ENCODE peak calls at places on chromosome 1, in six cellular contexts. N is fibroblast of lung; Q is breast epithelium; S is heart left ventricle; G is WTC11; C is CD4-positive, alpha-beta T cell. A is an unnamed sample.

GRCh38 chr1:243475966-243476365 is 220.1 kb downstream of the SDCCAG8 start:
- DNase-seq in C (no peak), S (no peak), Q (no peak), N (peak; percentile 78), G (peak; percentile 75), A (no peak)

GRCh38 chr1:28663871-28664470 is 4.6 kb upstream of the GMEB1 start:
- DNase-seq in N (no peak), Q (no peak), C (no peak), S (no peak), G (no peak), A (no peak)

GRCh38 chr1:151145158-151146071 is 1.0 kb downstream of the SEMA6C start:
- DNase-seq in S (peak; percentile 55), G (peak; percentile 48), C (no peak), Q (no peak), N (peak; percentile 4), A (peak; percentile 37)

GRCh38 chr1:3222042-3222692 is 153.2 kb downstream of the PRDM16 start:
- DNase-seq in S (no peak), N (no peak), G (peak; percentile 25), C (no peak), Q (no peak), A (no peak)

GRCh38 chr1:149846600-149847466 is 52.5 kb upstream of the BOLA1 start:
- DNase-seq in Q (no peak), G (no peak), S (no peak), N (no peak), C (no peak), A (no peak)

GRCh38 chr1:228087771-228088251 is 5.3 kb downstream of the ARF1 start:
- DNase-seq in G (no peak), S (no peak), C (no peak), Q (peak; percentile 42), N (peak; percentile 81), A (no peak)

GRCh38 chr1:101309334-101310221 is 72.8 kb downstream of the S1PR1 start:
- DNase-seq in G (peak; percentile 51), N (peak; percentile 46), S (peak; percentile 51), C (peak; percentile 74), Q (peak; percentile 54), A (peak; percentile 57)

GRCh38 chr1:222521299-222522104 is 26.4 kb downstream of the HHIPL2 start:
- DNase-seq in N (peak; percentile 53), S (no peak), G (no peak), Q (no peak), C (no peak), A (no peak)

GRCh38 chr1:234970731-234971476 is 157.7 kb downstream of the TOMM20 start:
- DNase-seq in S (peak; percentile 84), Q (peak; percentile 64), G (peak; percentile 76), C (no peak), N (peak; percentile 100), A (no peak)

GRCh38 chr1:40873863-40874472 is 11.8 kb upstream of the CITED4 start:
- DNase-seq in S (no peak), G (no peak), N (no peak), Q (no peak), C (no peak), A (no peak)

GRCh38 chr1:201266774-201267173 is 16.5 kb upstream of the PKP1 start:
- DNase-seq in S (no peak), C (peak; percentile 10), N (peak; percentile 90), Q (no peak), G (no peak), A (no peak)

GRCh38 chr1:179021873-179022272 is 3.8 kb upstream of the FAM20B start:
- DNase-seq in C (no peak), S (peak; percentile 47), N (peak; percentile 31), Q (peak; percentile 69), G (no peak), A (no peak)

GRCh38 chr1:154787171-154787570 is 82.9 kb downstream of the KCNN3 start:
- DNase-seq in Q (no peak), G (no peak), C (no peak), S (no peak), N (no peak), A (no peak)

GRCh38 chr1:214010717-214011116 is 22.9 kb downstream of the PROX1 start:
- DNase-seq in Q (no peak), G (no peak), N (no peak), S (no peak), C (no peak), A (no peak)

GRCh38 chr1:109253803-109254620 is 4.7 kb downstream of the CELSR2 start:
- DNase-seq in C (no peak), S (peak; percentile 44), G (no peak), Q (no peak), N (peak; percentile 48), A (no peak)

GRCh38 chr1:232625319-232625868 is 4.5 kb downstream of the SIPA1L2 start:
- DNase-seq in C (no peak), N (no peak), S (no peak), Q (no peak), G (no peak), A (no peak)

GRCh38 chr1:31642366-31642765 is 2.3 kb downstream of the PEF1 start:
- DNase-seq in C (no peak), G (no peak), S (no peak), N (no peak), Q (no peak), A (no peak)

GRCh38 chr1:31640964-31641363 is 3.7 kb downstream of the PEF1 start:
- DNase-seq in N (no peak), Q (no peak), G (no peak), S (no peak), C (no peak), A (no peak)

GRCh38 chr1:31639543-31639942 is 5.1 kb downstream of the PEF1 start:
- DNase-seq in C (no peak), S (no peak), G (no peak), N (peak; percentile 72), Q (no peak), A (no peak)

GRCh38 chr1:31637915-31638673 is 6.6 kb downstream of the PEF1 start:
- DNase-seq in G (no peak), S (no peak), Q (no peak), N (no peak), C (no peak), A (no peak)

DNA sequence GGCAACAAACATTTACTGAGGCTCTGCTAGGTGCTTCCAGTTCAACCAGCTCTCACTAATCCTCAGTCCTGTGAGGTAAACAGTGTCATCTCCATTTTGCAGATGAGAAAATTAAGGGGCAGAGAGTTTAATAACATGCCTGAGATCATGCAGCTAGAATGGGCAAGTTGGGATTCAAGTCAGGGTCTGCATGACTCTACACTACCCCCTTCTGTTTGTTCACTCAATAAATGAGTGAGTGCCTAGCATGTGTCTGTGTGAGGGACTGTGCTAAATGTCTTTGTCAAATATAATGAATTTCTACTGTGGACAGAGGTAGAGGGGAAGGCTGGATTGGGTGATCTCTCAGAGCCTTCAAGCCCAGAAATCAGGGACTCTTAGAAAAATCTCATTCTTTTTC is 4.5 kb downstream of the PEF1 start:
- DNase-seq in N (no peak), G (no peak), S (no peak), C (no peak), Q (no peak), A (no peak)
- TF ChIP-seq CTCF in N (no peak), G (no peak), S (no peak), C (no peak), Q (no peak), A (no peak)

DNA sequence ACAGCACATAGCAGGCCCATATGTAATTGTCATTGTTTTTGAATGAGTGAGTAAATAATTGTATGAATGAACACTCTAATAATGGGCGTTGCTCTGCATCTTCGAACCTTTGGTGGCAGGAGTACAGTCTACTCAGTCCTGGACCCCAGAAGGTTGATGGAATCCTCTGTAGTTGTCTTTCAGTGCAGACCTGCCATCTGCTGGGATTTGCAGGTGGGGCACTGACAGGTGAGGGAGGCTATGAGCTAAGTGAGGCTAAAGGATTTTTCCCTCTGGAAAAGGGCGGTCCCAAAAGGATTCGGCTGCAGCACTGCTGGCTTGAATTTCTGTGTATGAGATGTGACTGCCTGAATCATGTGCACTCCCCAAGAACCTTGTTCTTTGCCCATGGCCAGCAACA is 53.4 kb downstream of the PLXNA2 start:
- DNase-seq in C (no peak), S (no peak), N (no peak), Q (no peak), G (peak; percentile 34), A (no peak)
- TF ChIP-seq CTCF in C (no peak), S (no peak), N (no peak), Q (no peak), G (no peak), A (no peak)

GRCh38 chr1:30912913-30913652 is 4.5 kb upstream of the SDC3 start:
- DNase-seq in Q (no peak), N (no peak), G (no peak), C (no peak), S (peak; percentile 80), A (no peak)

GRCh38 chr1:30908886-30909777 is 574 bp upstream of the SDC3 start:
- DNase-seq in N (no peak), G (no peak), Q (no peak), C (no peak), S (peak; percentile 42), A (no peak)

GRCh38 chr1:30908446-30908885 is at the start of gene SDC3:
- DNase-seq in N (peak; percentile 44), G (no peak), C (no peak), S (peak; percentile 40), Q (no peak), A (no peak)

GRCh38 chr1:30912203-30912602 is 3.6 kb upstream of the SDC3 start:
- DNase-seq in Q (no peak), N (no peak), C (no peak), S (peak; percentile 21), G (no peak), A (no peak)

DNA sequence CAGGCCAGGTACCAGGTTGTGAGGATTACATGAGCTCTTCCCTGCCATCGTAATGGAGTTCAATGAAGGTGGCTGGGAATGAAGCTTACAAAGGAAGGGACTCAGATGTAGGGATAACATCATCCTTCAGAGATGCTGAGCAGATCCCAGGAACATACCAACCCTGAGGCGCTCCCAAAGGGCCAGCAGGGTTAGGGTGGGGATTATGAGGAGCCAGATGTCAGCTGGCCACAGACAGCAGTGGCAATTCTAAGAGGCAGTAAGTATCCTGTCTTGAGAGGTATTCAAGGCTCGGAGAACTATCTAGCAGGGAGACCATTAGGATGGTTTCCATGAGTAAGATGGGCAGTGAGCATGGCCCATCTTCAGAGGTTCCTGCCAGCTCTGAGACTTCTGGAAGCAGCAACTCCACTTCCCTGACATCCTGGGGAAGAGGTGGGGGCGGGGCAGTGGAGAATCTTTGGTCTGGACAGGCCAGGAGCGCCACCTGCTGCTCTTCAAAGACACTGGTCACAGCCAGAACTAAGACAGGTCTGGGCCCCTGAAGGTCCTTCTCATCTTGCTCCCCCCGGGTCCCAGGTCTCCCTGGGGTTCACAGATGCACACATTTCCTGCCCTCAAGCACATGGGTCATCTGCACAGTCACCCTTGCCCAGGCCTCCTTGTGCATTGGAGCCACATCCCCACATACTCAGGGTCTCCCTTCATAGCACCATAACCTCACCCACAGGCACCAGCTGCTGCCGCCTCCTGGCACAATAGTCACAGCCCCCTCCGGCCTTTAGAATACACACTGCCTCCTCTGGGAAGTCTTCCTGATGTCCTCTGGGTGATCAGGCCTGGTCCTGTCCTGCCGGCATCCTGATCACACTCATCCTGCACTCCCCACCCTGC is 2.8 kb upstream of the SDC3 start:
- DNase-seq in Q (peak; percentile 91), N (peak; percentile 68), C (peak; percentile 54), S (peak; percentile 93), G (peak; percentile 87), A (peak; percentile 47)
- TF ChIP-seq CTCF in Q (peak; percentile 92), N (peak; percentile 86), C (peak; percentile 60), S (peak; percentile 76), G (peak; percentile 59), A (no peak)

GRCh38 chr1:63087966-63088365 is 234.4 kb upstream of the FOXD3 start:
- DNase-seq in N (peak; percentile 11), Q (no peak), G (peak; percentile 74), S (no peak), C (no peak), A (no peak)
- TF ChIP-seq CTCF in N (no peak), Q (no peak), G (no peak), S (no peak), C (no peak), A (no peak)

GRCh38 chr1:47703981-47704596 is 266.2 kb downstream of the FOXD2 start:
- DNase-seq in C (no peak), G (no peak), N (peak; percentile 48), S (no peak), Q (no peak), A (no peak)
- TF ChIP-seq CTCF in C (no peak), G (no peak), N (no peak), S (no peak), Q (no peak), A (no peak)

A was measured in activated B cell treated with CpG ODN at 0.5 μM for 24 hours.